ENCODE peak calls at places on chromosomes 11 and 22, in seven cellular contexts. J is SK-N-SH, R is NT2/D1, V is HCT116, U is H1, I is HepG2, C is K562. Q is an unnamed sample.

GRCh38 chr11:96186806-96187205 is 156.2 kb downstream of the MAML2 start:
- DNase-seq in J (no peak), R (no peak), V (no peak), U (no peak), I (no peak), C (no peak), Q (no peak)

GRCh38 chr11:33622231-33622630 is 78.4 kb downstream of the C11orf91 start:
- DNase-seq in J (no peak), R (no peak), V (no peak), U (no peak), I (no peak), C (no peak), Q (no peak)

GRCh38 chr11:86162257-86162656 is 82.3 kb upstream of the EED start:
- DNase-seq in J (no peak), R (peak), V (no peak), U (no peak), I (no peak), C (peak), Q (no peak)

GRCh38 chr11:278001-278951 is at the start of gene NLRP6:
- DNase-seq in J (peak), R (no peak), V (no peak), U (no peak), I (no peak), C (no peak), Q (no peak)

GRCh38 chr11:494761-495536 is 12.1 kb downstream of the RNH1 start:
- DNase-seq in J (peak), R (no peak), V (no peak), U (no peak), I (no peak), C (no peak), Q (no peak)

GRCh38 chr11:2459016-2459725 is 14.4 kb downstream of the KCNQ1 start:
- DNase-seq in J (peak), R (no peak), V (no peak), U (no peak), I (no peak), C (no peak), Q (no peak)

GRCh38 chr22:38104084-38104483 is 6.4 kb downstream of the BAIAP2L2 start:
- DNase-seq in J (no peak), R (no peak), V (peak), U (no peak), I (no peak), C (peak), Q (no peak)

GRCh38 chr11:78230161-78230877 is 41.6 kb downstream of the USP35 start:
- DNase-seq in J (peak), R (no peak), V (no peak), U (no peak), I (no peak), C (no peak), Q (no peak)

GRCh38 chr11:9973921-9974320 is 310.0 kb downstream of the SWAP70 start:
- DNase-seq in J (no peak), R (no peak), V (no peak), U (no peak), I (no peak), C (no peak), Q (no peak)

GRCh38 chr11:118216621-118217526 is 7.9 kb downstream of the JAML start:
- DNase-seq in J (no peak), R (no peak), V (no peak), U (no peak), I (no peak), C (no peak), Q (no peak)
- TF ChIP-seq YY1 in J (no peak), R (no peak), V (no peak), U (no peak), I (no peak), C (no peak), Q (peak)

GRCh38 chr11:16942342-16942741 is 71.9 kb downstream of the PLEKHA7 start:
- DNase-seq in J (no peak), R (no peak), V (no peak), U (no peak), I (no peak), C (no peak), Q (no peak)

GRCh38 chr11:16938061-16938460 is 76.2 kb downstream of the PLEKHA7 start:
- DNase-seq in J (no peak), R (no peak), V (no peak), U (no peak), I (no peak), C (no peak), Q (no peak)

GRCh38 chr11:16941935-16942334 is 72.3 kb downstream of the PLEKHA7 start:
- DNase-seq in J (no peak), R (no peak), V (no peak), U (no peak), I (no peak), C (no peak), Q (no peak)

GRCh38 chr11:16933756-16934603 is 80.2 kb downstream of the PLEKHA7 start:
- DNase-seq in J (no peak), R (no peak), V (no peak), U (no peak), I (no peak), C (no peak), Q (no peak)

GRCh38 chr11:16936643-16937042 is 77.6 kb downstream of the PLEKHA7 start:
- DNase-seq in J (no peak), R (no peak), V (no peak), U (no peak), I (no peak), C (no peak), Q (no peak)
- TF ChIP-seq YY1 in J (no peak), R (no peak), V (no peak), U (no peak), I (no peak), C (no peak), Q (no peak)

GRCh38 chr11:118786657-118787056 is 4.3 kb downstream of the DDX6 start:
- DNase-seq in J (no peak), R (no peak), V (no peak), U (no peak), I (no peak), C (no peak), Q (no peak)
- TF ChIP-seq YY1 in J (no peak), R (no peak), V (no peak), U (no peak), I (no peak), C (no peak), Q (no peak)

GRCh38 chr11:125082611-125083311 is 19.7 kb downstream of the SLC37A2 start:
- DNase-seq in J (peak), R (no peak), V (peak), U (no peak), I (peak), C (no peak), Q (no peak)
- TF ChIP-seq YY1 in J (no peak), R (no peak), V (no peak), U (no peak), I (no peak), C (no peak), Q (no peak)

GRCh38 chr22:42316988-42317387 is 46.5 kb upstream of the TCF20 start:
- DNase-seq in J (no peak), R (no peak), V (no peak), U (no peak), I (no peak), C (peak), Q (no peak)
- TF ChIP-seq YY1 in J (no peak), R (no peak), V (no peak), U (no peak), I (no peak), C (no peak), Q (no peak)

GRCh38 chr11:68677432-68677831 is 6.9 kb upstream of the GAL start:
- DNase-seq in J (peak), R (peak), V (peak), U (peak), I (peak), C (peak), Q (no peak)
- TF ChIP-seq YY1 in J (no peak), R (no peak), V (peak), U (no peak), I (no peak), C (no peak), Q (no peak)

GRCh38 chr22:41772198-41772597 is 28.3 kb upstream of the CCDC134 start:
- DNase-seq in J (no peak), R (no peak), V (no peak), U (no peak), I (no peak), C (no peak), Q (no peak)
- TF ChIP-seq YY1 in J (no peak), R (no peak), V (no peak), U (no peak), I (no peak), C (no peak), Q (no peak)